ENCODE peak calls at places on chromosome X, in nine cellular contexts. One of them, this sample, is unnamed.

GRCh38 chrX:138150709-138151108 is 560.8 kb downstream of the FGF13 start:
- DNase-seq in NT2/D1: no peak
- DNase-seq in AG04450: no peak
- DNase-seq in GM23338: peak
- DNase-seq in choroid plexus epithelial cell: no peak
- DNase-seq in CD8-positive, alpha-beta memory T cell: no peak
- DNase-seq in activated CD4-positive, CD25-positive, alpha-beta regulatory T cell treated with anti-CD3 and anti-CD28 coated beads, Interleukin-2, amount 50 U/mL, for 72 hours: no peak
- DNase-seq in aorta: no peak
- DNase-seq in adipocyte: no peak
- DNase-seq in this sample: no peak

GRCh38 chrX:154596290-154596929 is 11.5 kb downstream of the CTAG1A start:
- DNase-seq in choroid plexus epithelial cell: peak
- DNase-seq in NT2/D1: peak
- DNase-seq in adipocyte: peak
- DNase-seq in activated CD4-positive, CD25-positive, alpha-beta regulatory T cell treated with anti-CD3 and anti-CD28 coated beads, Interleukin-2, amount 50 U/mL, for 72 hours: no peak
- DNase-seq in GM23338: peak
- DNase-seq in AG04450: no peak
- DNase-seq in CD8-positive, alpha-beta memory T cell: no peak
- DNase-seq in aorta: peak
- DNase-seq in this sample: peak

GRCh38 chrX:145817666-145818521 is at the start of gene SLITRK2:
- DNase-seq in activated CD4-positive, CD25-positive, alpha-beta regulatory T cell treated with anti-CD3 and anti-CD28 coated beads, Interleukin-2, amount 50 U/mL, for 72 hours: no peak
- DNase-seq in aorta: peak
- DNase-seq in NT2/D1: no peak
- DNase-seq in CD8-positive, alpha-beta memory T cell: no peak
- DNase-seq in choroid plexus epithelial cell: no peak
- DNase-seq in AG04450: no peak
- DNase-seq in GM23338: peak
- DNase-seq in adipocyte: no peak
- DNase-seq in this sample: peak

GRCh38 chrX:123993326-123993725 is 31.8 kb downstream of the STAG2 start:
- DNase-seq in adipocyte: peak
- DNase-seq in aorta: no peak
- DNase-seq in GM23338: no peak
- DNase-seq in NT2/D1: no peak
- DNase-seq in activated CD4-positive, CD25-positive, alpha-beta regulatory T cell treated with anti-CD3 and anti-CD28 coated beads, Interleukin-2, amount 50 U/mL, for 72 hours: no peak
- DNase-seq in AG04450: peak
- DNase-seq in CD8-positive, alpha-beta memory T cell: no peak
- DNase-seq in choroid plexus epithelial cell: peak
- DNase-seq in this sample: no peak

GRCh38 chrX:20325786-20326388 is 59.2 kb upstream of the RPS6KA3 start:
- DNase-seq in aorta: no peak
- DNase-seq in CD8-positive, alpha-beta memory T cell: no peak
- DNase-seq in NT2/D1: no peak
- DNase-seq in choroid plexus epithelial cell: no peak
- DNase-seq in GM23338: no peak
- DNase-seq in activated CD4-positive, CD25-positive, alpha-beta regulatory T cell treated with anti-CD3 and anti-CD28 coated beads, Interleukin-2, amount 50 U/mL, for 72 hours: no peak
- DNase-seq in adipocyte: no peak
- DNase-seq in AG04450: no peak
- DNase-seq in this sample: no peak

GRCh38 chrX:122565952-122566351 is 618.1 kb upstream of the GRIA3 start:
- DNase-seq in choroid plexus epithelial cell: peak
- DNase-seq in aorta: no peak
- DNase-seq in adipocyte: peak
- DNase-seq in activated CD4-positive, CD25-positive, alpha-beta regulatory T cell treated with anti-CD3 and anti-CD28 coated beads, Interleukin-2, amount 50 U/mL, for 72 hours: no peak
- DNase-seq in NT2/D1: no peak
- DNase-seq in CD8-positive, alpha-beta memory T cell: no peak
- DNase-seq in AG04450: peak
- DNase-seq in GM23338: no peak
- DNase-seq in this sample: no peak

GRCh38 chrX:130082244-130083106 is 27.8 kb downstream of the ELF4 start:
- DNase-seq in adipocyte: no peak
- DNase-seq in aorta: peak
- DNase-seq in choroid plexus epithelial cell: peak
- DNase-seq in NT2/D1: no peak
- DNase-seq in CD8-positive, alpha-beta memory T cell: peak
- DNase-seq in AG04450: no peak
- DNase-seq in GM23338: no peak
- DNase-seq in activated CD4-positive, CD25-positive, alpha-beta regulatory T cell treated with anti-CD3 and anti-CD28 coated beads, Interleukin-2, amount 50 U/mL, for 72 hours: peak
- DNase-seq in this sample: no peak

GRCh38 chrX:41198410-41198809 is 113.2 kb downstream of the USP9X start:
- DNase-seq in CD8-positive, alpha-beta memory T cell: no peak
- DNase-seq in GM23338: no peak
- DNase-seq in adipocyte: no peak
- DNase-seq in aorta: no peak
- DNase-seq in AG04450: no peak
- DNase-seq in NT2/D1: no peak
- DNase-seq in choroid plexus epithelial cell: no peak
- DNase-seq in activated CD4-positive, CD25-positive, alpha-beta regulatory T cell treated with anti-CD3 and anti-CD28 coated beads, Interleukin-2, amount 50 U/mL, for 72 hours: no peak
- DNase-seq in this sample: no peak

GRCh38 chrX:153442463-153442862 is 3.4 kb downstream of the TREX2 start:
- DNase-seq in adipocyte: no peak
- DNase-seq in aorta: peak
- DNase-seq in CD8-positive, alpha-beta memory T cell: no peak
- DNase-seq in choroid plexus epithelial cell: no peak
- DNase-seq in NT2/D1: no peak
- DNase-seq in AG04450: no peak
- DNase-seq in activated CD4-positive, CD25-positive, alpha-beta regulatory T cell treated with anti-CD3 and anti-CD28 coated beads, Interleukin-2, amount 50 U/mL, for 72 hours: no peak
- DNase-seq in GM23338: no peak
- DNase-seq in this sample: no peak

GRCh38 chrX:153640736-153641574 is 6.0 kb upstream of the DUSP9 start:
- DNase-seq in AG04450: no peak
- DNase-seq in activated CD4-positive, CD25-positive, alpha-beta regulatory T cell treated with anti-CD3 and anti-CD28 coated beads, Interleukin-2, amount 50 U/mL, for 72 hours: no peak
- DNase-seq in NT2/D1: no peak
- DNase-seq in adipocyte: no peak
- DNase-seq in aorta: no peak
- DNase-seq in CD8-positive, alpha-beta memory T cell: no peak
- DNase-seq in choroid plexus epithelial cell: no peak
- DNase-seq in GM23338: peak
- DNase-seq in this sample: peak

GRCh38 chrX:86121916-86122315 is 26.3 kb upstream of the DACH2 start:
- DNase-seq in activated CD4-positive, CD25-positive, alpha-beta regulatory T cell treated with anti-CD3 and anti-CD28 coated beads, Interleukin-2, amount 50 U/mL, for 72 hours: no peak
- DNase-seq in CD8-positive, alpha-beta memory T cell: no peak
- DNase-seq in GM23338: peak
- DNase-seq in adipocyte: no peak
- DNase-seq in AG04450: no peak
- DNase-seq in NT2/D1: peak
- DNase-seq in aorta: no peak
- DNase-seq in choroid plexus epithelial cell: no peak
- DNase-seq in this sample: peak

GRCh38 chrX:123173833-123174232 is 10.2 kb upstream of the GRIA3 start:
- DNase-seq in NT2/D1: no peak
- DNase-seq in choroid plexus epithelial cell: no peak
- DNase-seq in AG04450: no peak
- DNase-seq in adipocyte: no peak
- DNase-seq in CD8-positive, alpha-beta memory T cell: no peak
- DNase-seq in activated CD4-positive, CD25-positive, alpha-beta regulatory T cell treated with anti-CD3 and anti-CD28 coated beads, Interleukin-2, amount 50 U/mL, for 72 hours: no peak
- DNase-seq in aorta: no peak
- DNase-seq in GM23338: peak
- DNase-seq in this sample: no peak

GRCh38 chrX:46168254-46168653 is 377.0 kb downstream of the ZNF674 start:
- DNase-seq in CD8-positive, alpha-beta memory T cell: no peak
- DNase-seq in adipocyte: no peak
- DNase-seq in aorta: no peak
- DNase-seq in activated CD4-positive, CD25-positive, alpha-beta regulatory T cell treated with anti-CD3 and anti-CD28 coated beads, Interleukin-2, amount 50 U/mL, for 72 hours: no peak
- DNase-seq in choroid plexus epithelial cell: no peak
- DNase-seq in NT2/D1: no peak
- DNase-seq in GM23338: no peak
- DNase-seq in AG04450: no peak
- DNase-seq in this sample: no peak

GRCh38 chrX:113868169-113868568 is 715.7 kb upstream of the HTR2C start:
- DNase-seq in aorta: no peak
- DNase-seq in CD8-positive, alpha-beta memory T cell: no peak
- DNase-seq in NT2/D1: peak
- DNase-seq in adipocyte: no peak
- DNase-seq in AG04450: no peak
- DNase-seq in GM23338: peak
- DNase-seq in choroid plexus epithelial cell: no peak
- DNase-seq in activated CD4-positive, CD25-positive, alpha-beta regulatory T cell treated with anti-CD3 and anti-CD28 coated beads, Interleukin-2, amount 50 U/mL, for 72 hours: no peak
- DNase-seq in this sample: no peak

GRCh38 chrX:48665991-48666390 is 17.6 kb upstream of the WAS start:
- DNase-seq in adipocyte: no peak
- DNase-seq in activated CD4-positive, CD25-positive, alpha-beta regulatory T cell treated with anti-CD3 and anti-CD28 coated beads, Interleukin-2, amount 50 U/mL, for 72 hours: no peak
- DNase-seq in choroid plexus epithelial cell: peak
- DNase-seq in CD8-positive, alpha-beta memory T cell: no peak
- DNase-seq in aorta: no peak
- DNase-seq in AG04450: no peak
- DNase-seq in NT2/D1: no peak
- DNase-seq in GM23338: no peak
- DNase-seq in this sample: no peak

GRCh38 chrX:72526534-72527508 is 45.8 kb downstream of the HDAC8 start:
- DNase-seq in aorta: no peak
- DNase-seq in choroid plexus epithelial cell: peak
- DNase-seq in NT2/D1: no peak
- DNase-seq in adipocyte: no peak
- DNase-seq in activated CD4-positive, CD25-positive, alpha-beta regulatory T cell treated with anti-CD3 and anti-CD28 coated beads, Interleukin-2, amount 50 U/mL, for 72 hours: no peak
- DNase-seq in GM23338: no peak
- DNase-seq in CD8-positive, alpha-beta memory T cell: no peak
- DNase-seq in AG04450: no peak
- DNase-seq in this sample: no peak

GRCh38 chrX:10819973-10820372 is 199.6 kb upstream of the MID1 start:
- DNase-seq in adipocyte: no peak
- DNase-seq in CD8-positive, alpha-beta memory T cell: no peak
- DNase-seq in choroid plexus epithelial cell: no peak
- DNase-seq in activated CD4-positive, CD25-positive, alpha-beta regulatory T cell treated with anti-CD3 and anti-CD28 coated beads, Interleukin-2, amount 50 U/mL, for 72 hours: no peak
- DNase-seq in AG04450: no peak
- DNase-seq in NT2/D1: no peak
- DNase-seq in GM23338: no peak
- DNase-seq in aorta: no peak
- DNase-seq in this sample: no peak